ENCODE peak calls at places on chromosomes 13 and 19, in ten cellular contexts. R, A, Z, W, E, K, U, O, S and T are unnamed samples.

GRCh38 chr13:78121459-78122348 is 203.1 kb upstream of the EDNRB start:
- DNase-seq in Z (peak; percentile 32), S (no peak), K (no peak), W (no peak), E (peak; percentile 56), R (peak; percentile 52), O (peak; percentile 87), U (peak; percentile 46), A (peak; percentile 65), T (peak; percentile 38)

GRCh38 chr13:27446986-27447583 is 3.3 kb downstream of the MTIF3 start:
- DNase-seq in U (no peak), W (no peak), E (no peak), O (no peak), R (no peak), A (no peak), Z (peak; percentile 61), K (no peak), S (no peak), T (no peak)

GRCh38 chr19:35320285-35320706 is 8.7 kb upstream of the CD22 start:
- DNase-seq in K (no peak), U (no peak), O (no peak), A (no peak), S (no peak), E (no peak), R (no peak), Z (no peak), W (no peak), T (no peak)

GRCh38 chr13:40060318-40061007 is 405.0 kb downstream of the COG6 start:
- DNase-seq in U (peak; percentile 31), R (no peak), Z (no peak), O (peak; percentile 97), A (no peak), W (peak; percentile 73), S (no peak), K (peak; percentile 46), E (peak; percentile 50), T (peak; percentile 67)

GRCh38 chr13:107450931-107451330 is 764.4 kb downstream of the LIG4 start:
- DNase-seq in R (no peak), A (no peak), E (no peak), S (peak; percentile 96), K (no peak), O (peak; percentile 68), U (no peak), Z (no peak), W (peak; percentile 77), T (peak; percentile 9)

GRCh38 chr19:38202504-38202903 is 21.5 kb downstream of the DPF1 start:
- DNase-seq in K (no peak), Z (no peak), A (no peak), R (no peak), S (no peak), W (no peak), O (no peak), U (no peak), E (no peak), T (no peak)

GRCh38 chr19:48154003-48154402 is 16.1 kb downstream of the LIG1 start:
- DNase-seq in A (no peak), U (no peak), Z (no peak), O (peak; percentile 13), E (no peak), S (no peak), K (no peak), R (no peak), W (no peak), T (no peak)

GRCh38 chr13:70708744-70709143 is 600.5 kb upstream of the KLHL1 start:
- DNase-seq in E (no peak), Z (no peak), R (no peak), W (no peak), A (no peak), O (no peak), S (no peak), K (no peak), U (no peak), T (no peak)

GRCh38 chr13:93775507-93776108 is 549.0 kb downstream of the GPC6 start:
- DNase-seq in K (no peak), W (no peak), R (no peak), O (peak; percentile 79), Z (no peak), U (no peak), S (peak; percentile 55), E (no peak), A (no peak), T (no peak)
- H3K4me3 ChIP-seq in K (no peak overlapping the region), W (peak overlapping the region; percentile 26), R (no peak overlapping the region), O (no peak overlapping the region), Z (no peak overlapping the region), U (no peak overlapping the region), S (no peak overlapping the region), E (no peak overlapping the region), A (no peak overlapping the region), T (no peak overlapping the region)

GRCh38 chr13:100608906-100609305 is 20.3 kb upstream of the GGACT start:
- DNase-seq in U (no peak), E (no peak), W (no peak), K (no peak), Z (peak; percentile 14), O (peak; percentile 19), A (no peak), R (no peak), S (no peak), T (no peak)

GRCh38 chr13:100610399-100611347 is 22.1 kb upstream of the GGACT start:
- DNase-seq in K (no peak), E (no peak), O (no peak), A (no peak), Z (no peak), R (no peak), W (no peak), U (no peak), S (no peak), T (peak; percentile 20)

GRCh38 chr13:100611678-100612492 is 23.3 kb upstream of the GGACT start:
- DNase-seq in K (no peak), O (no peak), S (no peak), A (no peak), Z (no peak), R (no peak), E (no peak), W (no peak), U (no peak), T (no peak)
- H3K4me3 ChIP-seq in K (no peak overlapping the region), O (no peak overlapping the region), S (no peak overlapping the region), A (no peak overlapping the region), Z (no peak overlapping the region), R (no peak overlapping the region), E (no peak overlapping the region), W (no peak overlapping the region), U (no peak overlapping the region), T (no peak overlapping the region)

DNA sequence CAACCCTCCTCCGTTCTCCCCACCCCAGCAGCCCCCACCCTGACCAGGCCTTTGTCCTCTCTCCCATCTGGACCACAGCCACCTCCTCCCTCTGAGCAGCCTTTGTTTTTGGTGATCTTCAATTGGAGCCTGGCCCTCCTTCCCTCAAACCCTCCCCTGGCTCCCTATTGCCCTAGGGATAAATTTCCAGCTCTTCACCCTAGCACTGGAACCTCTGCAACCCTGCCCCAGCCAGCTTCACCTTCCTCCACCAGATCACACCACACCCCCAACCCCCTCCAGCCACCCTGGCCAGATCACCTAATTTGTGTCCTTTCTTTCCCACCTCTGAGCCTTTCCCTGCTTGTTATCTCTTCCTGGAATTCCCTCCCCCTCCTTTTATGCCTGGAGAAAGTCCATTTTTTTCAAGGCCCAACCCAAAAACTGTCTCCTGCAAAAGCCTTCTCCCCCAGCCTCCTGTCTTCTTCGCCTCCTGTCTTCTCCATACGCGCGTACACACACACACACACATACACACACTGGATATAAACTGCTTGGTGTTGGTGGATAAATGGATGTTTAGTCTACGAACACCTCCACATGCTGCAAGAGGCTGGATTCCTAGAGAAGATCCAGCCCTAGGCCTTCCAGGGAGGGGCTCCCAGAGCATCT is 5.2 kb upstream of the TLE2 start:
- DNase-seq in O (peak; percentile 14), A (peak; percentile 20), U (no peak), Z (no peak), E (no peak), S (peak; percentile 21), W (no peak), R (no peak), K (no peak), T (no peak)
- H3K4me3 ChIP-seq in O (peak overlapping the region; percentile 58), A (peak overlapping the region; percentile 40), U (peak overlapping the region; percentile 63), Z (no peak overlapping the region), E (peak overlapping the region; percentile 66), S (no peak overlapping the region), W (no peak overlapping the region), R (no peak overlapping the region), K (peak overlapping the region; percentile 69), T (no peak overlapping the region)

GRCh38 chr19:49435670-49436069 is 5.7 kb downstream of the SLC17A7 start:
- DNase-seq in W (no peak), Z (no peak), E (no peak), S (no peak), O (no peak), R (no peak), K (no peak), A (no peak), U (no peak), T (no peak)
- H3K4me3 ChIP-seq in W (no peak overlapping the region), Z (no peak overlapping the region), E (no peak overlapping the region), S (no peak overlapping the region), O (no peak overlapping the region), R (no peak overlapping the region), K (no peak overlapping the region), A (no peak overlapping the region), U (no peak overlapping the region), T (no peak overlapping the region)

GRCh38 chr19:4764290-4764660 is 27.3 kb upstream of the FEM1A start:
- DNase-seq in O (no peak), E (no peak), S (no peak), U (no peak), R (no peak), Z (no peak), K (no peak), A (peak; percentile 14), W (no peak), T (no peak)
- H3K4me3 ChIP-seq in O (no peak overlapping the region), E (no peak overlapping the region), S (no peak overlapping the region), U (no peak overlapping the region), R (no peak overlapping the region), Z (no peak overlapping the region), K (no peak overlapping the region), A (no peak overlapping the region), W (no peak overlapping the region), T (no peak overlapping the region)